ENCODE peak calls at places on chromosomes 2 and 18, in nine cellular contexts. L is HCT116, C is endothelial cell of umbilical vein, P is heart left ventricle, K is ovary, Z is lower leg skin, T is A549, N is tibial nerve, G is Peyer's patch. X is an unnamed sample.

GRCh38 chr2:227007940-227008339 is 156.1 kb downstream of the COL4A4 start:
- DNase-seq in L (no peak), C (no peak), P (no peak), K (no peak), Z (no peak), T (no peak), N (no peak), G (no peak), X (no peak)

GRCh38 chr2:9638532-9638931 is 7.7 kb upstream of the YWHAQ start:
- DNase-seq in L (peak; percentile 22), C (peak; percentile 79), P (peak; percentile 85), K (peak; percentile 93), Z (peak; percentile 95), T (peak; percentile 89), N (peak; percentile 79), G (peak; percentile 29), X (no peak)

GRCh38 chr18:12401881-12402280 is 5.8 kb upstream of the PRELID3A start:
- DNase-seq in L (no peak), C (no peak), P (no peak), K (peak; percentile 23), Z (no peak), T (no peak), N (no peak), G (no peak), X (no peak)

GRCh38 chr2:235283246-235283645 is 210.6 kb upstream of the AGAP1 start:
- DNase-seq in L (no peak), C (no peak), P (no peak), K (no peak), Z (no peak), T (no peak), N (no peak), G (no peak), X (no peak)

GRCh38 chr2:241108271-241109209 is 6.5 kb upstream of the MTERF4 start:
- DNase-seq in L (no peak), C (no peak), P (no peak), K (no peak), Z (peak; percentile 69), T (no peak), N (no peak), G (no peak), X (no peak)

GRCh38 chr2:239892480-239893235 is 132.5 kb downstream of the NDUFA10 start:
- DNase-seq in L (no peak), C (no peak), P (no peak), K (no peak), Z (peak; percentile 49), T (no peak), N (no peak), G (no peak), X (no peak)

GRCh38 chr2:106065268-106065982 is 128.7 kb downstream of the UXS1 start:
- DNase-seq in L (no peak), C (no peak), P (peak; percentile 27), K (peak; percentile 61), Z (no peak), T (no peak), N (no peak), G (no peak), X (no peak)

GRCh38 chr2:96870631-96871255 is 863 bp upstream of the SEMA4C start:
- DNase-seq in L (no peak), C (peak; percentile 30), P (no peak), K (peak; percentile 63), Z (peak; percentile 93), T (no peak), N (no peak), G (peak; percentile 61), X (no peak)

GRCh38 chr2:7567646-7568045 is 650.4 kb downstream of the RNF144A start:
- DNase-seq in L (no peak), C (no peak), P (no peak), K (no peak), Z (no peak), T (no peak), N (no peak), G (peak; percentile 31), X (no peak)

GRCh38 chr2:201971516-201972228 is 62.0 kb upstream of the FZD7 start:
- DNase-seq in L (no peak), C (no peak), P (peak; percentile 20), K (no peak), Z (no peak), T (no peak), N (no peak), G (no peak), X (peak; percentile 26)

GRCh38 chr2:176284451-176285049 is 15.3 kb downstream of the MTX2 start:
- DNase-seq in L (no peak), C (no peak), P (no peak), K (no peak), Z (no peak), T (no peak), N (no peak), G (no peak), X (no peak)

DNA sequence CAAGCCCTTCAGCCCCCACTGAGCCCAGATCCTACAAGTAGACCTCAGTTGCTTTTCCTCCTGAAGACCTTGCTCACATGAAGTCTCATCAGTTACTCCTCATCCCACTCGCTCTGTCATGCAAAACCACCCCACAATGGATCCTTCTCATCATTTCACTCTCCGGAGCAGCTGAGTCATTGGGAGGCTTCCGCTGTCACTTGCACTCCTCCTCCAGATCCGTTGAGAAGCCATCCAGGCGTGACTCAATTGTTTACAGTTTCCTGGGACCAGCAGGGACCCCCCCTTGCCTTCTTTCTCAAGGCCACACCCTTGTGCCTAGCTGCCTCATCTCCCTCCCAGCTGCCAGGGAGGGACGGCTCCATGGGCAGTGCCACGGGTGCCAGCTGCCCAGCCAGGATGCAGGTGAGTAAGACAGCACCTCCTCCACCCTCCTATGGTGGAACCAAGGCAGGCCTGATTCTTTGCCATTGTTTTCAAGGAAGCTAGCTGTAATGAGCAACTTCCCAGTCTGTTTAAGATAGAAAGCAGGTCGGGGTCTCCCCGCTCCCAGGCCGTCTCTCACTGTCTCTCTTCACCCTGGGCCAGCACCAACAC is 16.3 kb downstream of the GPR55 start:
- DNase-seq in L (peak; percentile 70), C (no peak), P (no peak), K (no peak), Z (peak; percentile 80), T (peak; percentile 33), N (no peak), G (no peak), X (peak; percentile 99)
- TF ChIP-seq POLR2A in L (no peak), C (no peak), P (no peak), K (no peak), Z (no peak), T (no peak), N (no peak), G (no peak), X (no peak)

GRCh38 chr2:233075966-233076339 is 15.8 kb downstream of the INPP5D start:
- DNase-seq in L (no peak), C (peak; percentile 17), P (no peak), K (no peak), Z (peak; percentile 75), T (no peak), N (no peak), G (peak; percentile 80), X (peak; percentile 83)

GRCh38 chr2:233074106-233074505 is 14.0 kb downstream of the INPP5D start:
- DNase-seq in L (no peak), C (no peak), P (no peak), K (no peak), Z (peak; percentile 59), T (no peak), N (no peak), G (peak; percentile 26), X (no peak)

GRCh38 chr2:233072838-233073237 is 12.7 kb downstream of the INPP5D start:
- DNase-seq in L (no peak), C (no peak), P (no peak), K (no peak), Z (peak; percentile 66), T (no peak), N (no peak), G (peak; percentile 14), X (no peak)

GRCh38 chr2:233076749-233077148 is 16.6 kb downstream of the INPP5D start:
- DNase-seq in L (no peak), C (peak; percentile 65), P (no peak), K (no peak), Z (peak; percentile 13), T (no peak), N (no peak), G (no peak), X (peak; percentile 74)

GRCh38 chr2:233075141-233075965 is 15.2 kb downstream of the INPP5D start:
- DNase-seq in L (no peak), C (no peak), P (no peak), K (no peak), Z (peak; percentile 76), T (no peak), N (no peak), G (peak; percentile 61), X (peak; percentile 60)
- H3K4me3 ChIP-seq in L (no peak overlapping the region), C (no peak overlapping the region), P (no peak overlapping the region), K (no peak overlapping the region), Z (no peak overlapping the region), T (no peak overlapping the region), N (no peak overlapping the region), G (no peak overlapping the region), X (peak overlapping the region; percentile 12)

GRCh38 chr2:104945866-104946265 is 92.0 kb downstream of the POU3F3 start:
- DNase-seq in L (no peak), C (no peak), P (no peak), K (no peak), Z (no peak), T (no peak), N (no peak), G (no peak), X (no peak)

GRCh38 chr2:104945211-104945610 is 91.3 kb downstream of the POU3F3 start:
- DNase-seq in L (no peak), C (no peak), P (no peak), K (no peak), Z (no peak), T (no peak), N (no peak), G (no peak), X (no peak)

GRCh38 chr2:104939570-104940235 is 85.8 kb downstream of the POU3F3 start:
- DNase-seq in L (no peak), C (no peak), P (no peak), K (no peak), Z (no peak), T (no peak), N (no peak), G (no peak), X (no peak)

DNA sequence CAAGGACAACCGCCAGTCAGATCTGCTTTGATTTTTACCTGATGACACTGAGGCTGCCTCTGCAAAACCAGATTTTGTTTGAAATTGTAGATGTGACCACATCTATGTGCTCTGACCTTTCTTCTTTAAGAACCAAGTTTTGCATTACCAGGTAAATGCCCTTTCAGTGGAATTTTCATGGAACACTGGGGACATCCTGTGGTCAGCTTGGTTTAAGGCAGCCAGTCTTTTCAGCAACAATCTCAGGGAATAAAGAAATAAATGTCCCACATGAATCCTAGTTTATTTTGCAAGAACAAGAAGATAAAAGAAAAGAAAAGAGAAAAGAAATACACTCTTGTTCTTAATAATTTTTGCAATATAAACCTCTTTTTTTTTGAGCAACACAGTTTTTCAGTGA is 90.6 kb downstream of the POU3F3 start:
- DNase-seq in L (peak; percentile 35), C (no peak), P (no peak), K (no peak), Z (no peak), T (peak; percentile 3), N (no peak), G (no peak), X (peak; percentile 24)
- TF ChIP-seq CTCF in L (peak; percentile 55), C (no peak), P (no peak), K (no peak), Z (no peak), T (peak; percentile 51), N (no peak), G (peak; percentile 90), X (no peak)

DNA sequence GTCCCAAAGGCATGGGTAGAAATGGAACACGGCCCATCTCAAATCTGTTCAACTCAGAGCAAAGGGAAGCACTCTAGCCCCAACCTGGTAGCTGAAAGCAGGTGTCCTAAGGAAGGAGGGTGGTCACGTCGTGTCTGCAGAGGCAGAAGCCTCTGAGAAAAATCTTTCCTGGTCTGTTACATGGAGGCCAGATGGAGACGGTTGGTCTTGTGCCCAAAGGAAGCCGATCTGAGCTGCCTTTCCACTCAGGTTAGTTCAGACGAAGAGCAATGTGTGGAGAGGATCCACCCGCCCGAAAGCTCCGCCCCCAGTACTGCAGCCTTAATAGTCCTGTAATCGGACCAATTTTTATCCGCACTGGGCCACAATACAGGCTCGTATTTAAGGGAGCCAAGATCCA is 54.9 kb upstream of the AMMECR1L start:
- DNase-seq in L (no peak), C (no peak), P (no peak), K (no peak), Z (no peak), T (no peak), N (no peak), G (no peak), X (no peak)
- TF ChIP-seq POLR2A in L (no peak), C (no peak), P (no peak), K (no peak), Z (no peak), T (no peak), N (no peak), G (no peak), X (no peak)